ENCODE peak calls at places on chromosomes 6 and 20, in four cellular contexts. W is H54, H is amniotic epithelial cell, U is SW 1271. Z is an unnamed sample.

GRCh38 chr20:36847009-36847709 is 28.8 kb upstream of the TLDC2 start:
- DNase-seq in H (peak; percentile 98), U (no peak), W (no peak), Z (peak; percentile 29)

GRCh38 chr6:106431972-106432371 is 71.5 kb downstream of the CRYBG1 start:
- DNase-seq in W (no peak), H (no peak), U (no peak), Z (no peak)

GRCh38 chr6:135072753-135073152 is 18.1 kb upstream of the HBS1L start:
- DNase-seq in H (no peak), W (no peak), U (no peak), Z (no peak)

GRCh38 chr6:15096894-15097837 is 148.7 kb upstream of the JARID2 start:
- DNase-seq in H (no peak), W (no peak), U (no peak), Z (no peak)

GRCh38 chr6:150528648-150529285 is 70.9 kb upstream of the PLEKHG1 start:
- DNase-seq in W (peak; percentile 27), H (no peak), U (no peak), Z (no peak)

GRCh38 chr6:79601020-79601609 is 30.0 kb upstream of the SH3BGRL2 start:
- DNase-seq in H (peak; percentile 83), U (no peak), W (peak; percentile 24), Z (peak; percentile 5)

GRCh38 chr20:32474967-32475819 is 109.9 kb downstream of the NOL4L start:
- DNase-seq in H (peak; percentile 98), U (no peak), W (peak; percentile 98), Z (peak; percentile 83)

GRCh38 chr6:37212268-37212667 is 42.3 kb downstream of the PIM1 start:
- DNase-seq in W (no peak), U (no peak), H (no peak), Z (no peak)

GRCh38 chr6:74343804-74344203 is 647.8 kb downstream of the CD109 start:
- DNase-seq in H (peak; percentile 17), W (no peak), U (no peak), Z (no peak)

GRCh38 chr6:87291879-87292278 is 30.5 kb upstream of the SMIM8 start:
- DNase-seq in H (no peak), W (no peak), U (no peak), Z (no peak)

GRCh38 chr6:25617997-25618396 is 34.0 kb upstream of the SCGN start:
- DNase-seq in H (no peak), W (no peak), U (no peak), Z (no peak)

GRCh38 chr6:40473026-40473425 is 114.1 kb downstream of the LRFN2 start:
- DNase-seq in H (no peak), U (no peak), W (no peak), Z (no peak)